ENCODE peak calls at places on chromosomes 13 and 19, in four cellular contexts. H is GM10248, Q is Calu3, J is GM12865. O is an unnamed sample.

GRCh38 chr13:113656831-113657671 is 947 bp downstream of the ATP4B start:
- DNase-seq in H (no peak), Q (no peak), J (no peak), O (no peak)

GRCh38 chr13:27432612-27433210 is 8.3 kb downstream of the GTF3A start:
- DNase-seq in H (no peak), Q (no peak), J (no peak), O (no peak)

GRCh38 chr13:100666124-100666523 is 8.5 kb downstream of the TMTC4 start:
- DNase-seq in H (no peak), Q (no peak), J (no peak), O (no peak)

GRCh38 chr19:4566402-4567051 is 7.0 kb upstream of the SEMA6B start:
- DNase-seq in H (no peak), Q (no peak), J (no peak), O (no peak)

GRCh38 chr13:29883941-29884518 is 33.6 kb upstream of the UBL3 start:
- DNase-seq in H (no peak), Q (no peak), J (no peak), O (no peak)

GRCh38 chr13:65292488-65292901 is 1937.6 kb downstream of the PCDH9 start:
- DNase-seq in H (no peak), Q (no peak), J (no peak), O (no peak)

GRCh38 chr19:3365447-3366103 is 808 bp upstream of the NFIC start:
- DNase-seq in H (no peak), Q (peak; percentile 29), J (peak; percentile 67), O (no peak)

GRCh38 chr19:1811472-1811894 is 593 bp downstream of the ATP8B3 start:
- DNase-seq in H (no peak), Q (peak; percentile 89), J (no peak), O (no peak)

GRCh38 chr13:61466280-61466679 is 50.6 kb upstream of the PCDH20 start:
- DNase-seq in H (no peak), Q (no peak), J (no peak), O (no peak)

GRCh38 chr13:57123660-57124059 is 17.1 kb upstream of the PRR20A start:
- DNase-seq in H (no peak), Q (no peak), J (no peak), O (no peak)

GRCh38 chr13:79501538-79502232 is 20.7 kb downstream of the NDFIP2 start:
- DNase-seq in H (no peak), Q (no peak), J (no peak), O (no peak)

GRCh38 chr19:45814166-45814780 is 835 bp downstream of the RSPH6A start:
- DNase-seq in H (no peak), Q (no peak), J (peak; percentile 2), O (no peak)

GRCh38 chr13:97205465-97205864 is 16.7 kb upstream of the MBNL2 start:
- DNase-seq in H (no peak), Q (no peak), J (no peak), O (no peak)

GRCh38 chr19:510606-511100 is 3.4 kb downstream of the TPGS1 start:
- DNase-seq in H (peak; percentile 88), Q (peak; percentile 83), J (peak; percentile 94), O (peak; percentile 92)

GRCh38 chr19:46623915-46624502 is 880 bp downstream of the PTGIR start:
- DNase-seq in H (no peak), Q (no peak), J (no peak), O (no peak)

GRCh38 chr19:10624585-10624984 is 768 bp upstream of the SLC44A2 start:
- DNase-seq in H (no peak), Q (no peak), J (no peak), O (no peak)

GRCh38 chr19:58577581-58578429 is 4.7 kb upstream of the MZF1 start:
- DNase-seq in H (no peak), Q (no peak), J (no peak), O (no peak)

GRCh38 chr19:46428278-46429141 is at the start of gene PNMA8C:
- DNase-seq in H (no peak), Q (peak; percentile 62), J (peak; percentile 66), O (peak; percentile 56)

GRCh38 chr19:38729653-38730469 is 14.4 kb downstream of the CAPN12 start:
- DNase-seq in H (peak; percentile 75), Q (peak; percentile 92), J (peak; percentile 78), O (peak; percentile 79)

GRCh38 chr13:37360556-37360955 is 238.0 kb downstream of the POSTN start:
- DNase-seq in H (no peak), Q (no peak), J (no peak), O (no peak)

DNA sequence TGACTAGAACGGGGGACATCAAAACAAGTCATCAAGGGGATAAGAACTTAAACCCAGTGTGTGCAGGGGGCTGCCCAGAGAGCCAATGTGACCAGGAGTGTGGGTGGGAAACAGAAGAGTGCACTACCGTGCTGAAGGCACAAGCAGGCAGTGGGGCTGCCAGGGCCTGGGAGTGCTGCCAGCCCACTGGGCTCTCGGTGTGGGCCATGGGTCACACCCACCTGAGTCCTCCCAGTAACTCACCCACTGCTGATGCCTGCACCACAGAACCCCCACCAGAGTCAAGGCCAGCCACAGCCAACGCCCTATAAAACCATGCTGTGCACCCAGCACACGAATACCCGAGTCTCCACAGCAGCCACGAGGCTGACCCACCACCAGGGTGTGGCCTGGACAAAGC is 8.5 kb downstream of the MED26 start:
- DNase-seq in H (no peak), Q (no peak), J (no peak), O (no peak)
- TF ChIP-seq CTCF in H (no peak), Q (no peak), J (no peak), O (no peak)

GRCh38 chr13:50376895-50377575 is 361.8 kb downstream of the KCNRG start:
- DNase-seq in H (no peak), Q (peak; percentile 3), J (no peak), O (no peak)
- TF ChIP-seq CTCF in H (no peak), Q (no peak), J (no peak), O (no peak)

DNA sequence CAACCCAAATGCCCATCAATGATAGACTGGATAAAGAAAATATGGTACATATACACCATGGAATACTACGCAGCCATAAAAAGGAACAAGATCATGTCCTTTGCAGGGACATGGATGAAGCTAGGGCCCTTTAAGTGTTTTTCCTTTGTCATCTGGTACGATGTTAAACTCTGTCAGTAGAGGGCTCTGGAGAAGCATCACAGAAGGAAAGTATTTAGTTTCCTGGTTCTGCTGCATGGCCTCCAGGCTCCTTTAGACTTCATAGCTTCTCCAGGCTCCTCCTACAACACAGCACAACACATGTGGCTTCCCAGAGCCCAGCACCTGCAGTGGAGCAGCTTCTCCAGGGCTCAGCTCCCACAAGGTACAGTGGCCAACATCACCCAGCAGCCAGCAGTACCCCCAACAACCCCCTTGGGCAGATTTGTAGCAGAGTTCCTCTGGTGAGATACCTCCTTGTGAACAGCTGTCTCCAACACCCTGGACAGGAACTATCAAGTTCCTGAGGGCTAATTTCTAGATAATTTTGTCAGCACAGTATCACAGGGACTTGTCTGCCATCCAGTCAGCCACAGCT is 63.4 kb downstream of the KCTD12 start:
- DNase-seq in H (peak; percentile 34), Q (no peak), J (peak; percentile 54), O (peak; percentile 22)
- TF ChIP-seq CTCF in H (peak; percentile 35), Q (no peak), J (peak; percentile 26), O (peak; percentile 41)

GRCh38 chr19:50479761-50480251 is 3.2 kb upstream of the GARIN5A start:
- DNase-seq in H (no peak), Q (no peak), J (no peak), O (no peak)

GRCh38 chr19:50476943-50477264 is 256 bp upstream of the GARIN5A start:
- DNase-seq in H (no peak), Q (no peak), J (no peak), O (no peak)

GRCh38 chr19:50477751-50478515 is 1.3 kb upstream of the GARIN5A start:
- DNase-seq in H (no peak), Q (no peak), J (no peak), O (no peak)

GRCh38 chr19:50480281-50481111 is 3.8 kb upstream of the GARIN5A start:
- DNase-seq in H (no peak), Q (no peak), J (no peak), O (no peak)

DNA sequence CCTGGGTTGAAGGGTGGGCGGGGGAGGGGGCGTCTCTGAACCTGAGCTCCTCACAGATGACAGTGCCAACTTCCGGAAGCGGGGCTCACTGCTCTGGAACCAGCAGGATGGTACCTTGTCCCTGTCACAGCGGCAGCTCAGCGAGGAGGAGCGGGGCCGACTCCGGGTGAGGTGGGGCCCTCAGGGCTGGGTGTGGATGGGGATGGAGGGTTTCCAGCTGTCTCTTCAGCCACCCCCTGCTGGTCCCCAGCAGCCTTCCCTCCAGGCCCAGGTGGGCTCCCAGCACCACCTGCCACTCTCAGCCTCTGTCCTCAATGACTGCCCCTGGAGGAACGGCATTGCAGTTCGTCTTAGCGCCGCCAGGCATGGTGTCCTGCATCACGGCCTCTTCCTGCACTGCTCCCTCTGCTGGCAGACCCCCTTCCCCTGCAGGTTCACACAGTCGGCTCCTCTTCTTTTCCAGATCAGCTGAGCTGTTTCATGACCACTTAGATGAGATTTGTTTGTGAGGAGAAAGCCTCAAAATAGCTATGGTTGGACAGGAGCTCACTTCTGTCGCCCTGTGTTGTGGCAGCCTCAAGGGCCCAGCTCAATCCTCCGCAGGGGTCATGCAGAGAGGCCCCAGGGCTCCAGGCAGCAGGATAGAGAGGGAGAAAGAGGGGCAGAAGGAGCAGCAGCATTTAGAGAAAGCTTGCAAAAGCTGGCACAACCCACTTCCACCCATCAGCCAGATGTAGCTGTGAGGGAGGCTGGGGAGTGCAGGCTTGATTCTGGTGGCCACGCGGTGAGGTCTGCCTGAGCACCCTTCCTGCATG is 2.5 kb upstream of the GARIN5A start:
- DNase-seq in H (no peak), Q (peak; percentile 36), J (peak; percentile 20), O (no peak)
- TF ChIP-seq CTCF in H (peak; percentile 20), Q (no peak), J (peak; percentile 23), O (peak; percentile 23)

DNA sequence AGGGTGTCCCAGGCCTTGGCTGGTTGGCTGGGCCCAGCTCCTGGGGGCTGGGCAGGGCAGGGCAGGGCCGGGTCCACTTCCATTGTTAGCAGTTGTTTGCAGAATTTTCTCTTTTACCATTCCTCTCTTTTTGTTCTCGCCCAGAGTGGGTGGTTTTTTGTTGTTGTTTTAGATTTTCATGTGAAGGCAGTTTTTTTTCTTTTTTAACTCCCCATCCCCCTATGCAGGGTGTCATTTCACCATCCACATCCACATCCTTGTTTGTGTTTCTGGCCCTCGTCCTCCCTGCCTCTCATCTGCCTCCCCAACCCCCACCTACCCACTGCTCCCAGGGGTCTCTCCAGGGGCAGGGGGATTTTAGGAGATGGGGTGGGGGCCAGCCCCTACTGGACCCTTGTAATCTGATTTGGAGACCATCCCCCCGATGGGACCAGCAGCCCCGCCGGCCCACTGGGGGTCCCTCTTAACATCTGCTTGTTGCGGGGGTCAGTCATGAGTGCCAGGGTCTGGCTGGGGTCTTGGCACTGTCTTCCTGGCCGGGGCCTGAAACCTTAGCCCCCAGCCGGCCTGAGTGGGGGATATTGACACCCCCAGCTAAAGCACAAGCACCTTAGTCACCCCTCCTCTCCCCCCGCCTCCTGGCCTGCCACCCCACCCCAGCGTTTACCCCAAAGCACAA is 10.4 kb downstream of the STX10 start:
- DNase-seq in H (no peak), Q (no peak), J (no peak), O (no peak)
- TF ChIP-seq CTCF in H (no peak), Q (no peak), J (no peak), O (no peak)

GRCh38 chr13:75316427-75316826 is 165.5 kb downstream of the TBC1D4 start:
- DNase-seq in H (no peak), Q (no peak), J (no peak), O (no peak)

GRCh38 chr13:75312884-75313520 is 169.0 kb downstream of the TBC1D4 start:
- DNase-seq in H (no peak), Q (no peak), J (peak; percentile 64), O (no peak)

GRCh38 chr13:75321084-75321483 is 160.9 kb downstream of the TBC1D4 start:
- DNase-seq in H (no peak), Q (no peak), J (no peak), O (no peak)

GRCh38 chr13:75319244-75319643 is 162.7 kb downstream of the TBC1D4 start:
- DNase-seq in H (no peak), Q (no peak), J (no peak), O (no peak)

GRCh38 chr13:75318138-75318833 is 163.7 kb downstream of the TBC1D4 start:
- DNase-seq in H (no peak), Q (no peak), J (no peak), O (no peak)
- TF ChIP-seq CTCF in H (no peak), Q (no peak), J (no peak), O (no peak)